ENCODE peak calls at places on chromosomes 4 and X, in four cellular contexts. One of them, this sample, is unnamed. For H3K4me1, the result is how much of the 10 kb centered on the place peaks cover.

GRCh38 chrX:143536176-143536575 is 18.9 kb upstream of the SPANXN3 start:
- DNase-seq in psoas muscle: no peak
- DNase-seq in ascending aorta: no peak
- DNase-seq in GM23248: no peak
- DNase-seq in this sample: no peak

GRCh38 chrX:153473126-153473525 is 2.8 kb upstream of the HAUS7 start:
- DNase-seq in ascending aorta: no peak
- DNase-seq in psoas muscle: no peak
- DNase-seq in GM23248: no peak
- DNase-seq in this sample: no peak

GRCh38 chr4:2248044-2248780 is 6.3 kb upstream of the HAUS3 start:
- DNase-seq in GM23248: no peak
- DNase-seq in ascending aorta: peak
- DNase-seq in psoas muscle: peak
- DNase-seq in this sample: no peak

GRCh38 chrX:37746268-37746931 is 33.5 kb upstream of the CYBB start:
- DNase-seq in psoas muscle: no peak
- DNase-seq in GM23248: no peak
- DNase-seq in ascending aorta: no peak
- DNase-seq in this sample: no peak

GRCh38 chr4:40555176-40555900 is 74.3 kb downstream of the RBM47 start:
- DNase-seq in ascending aorta: no peak
- DNase-seq in psoas muscle: no peak
- DNase-seq in GM23248: no peak
- DNase-seq in this sample: no peak

GRCh38 chr4:185682236-185682635 is 129.8 kb downstream of the SORBS2 start:
- DNase-seq in ascending aorta: no peak
- DNase-seq in GM23248: peak
- DNase-seq in psoas muscle: no peak
- DNase-seq in this sample: no peak

GRCh38 chr4:2936773-2937145 is 26.4 kb downstream of the NOP14 start:
- DNase-seq in ascending aorta: peak
- DNase-seq in GM23248: peak
- DNase-seq in psoas muscle: peak
- DNase-seq in this sample: no peak

GRCh38 chr4:103074598-103075434 is 1.7 kb downstream of the SLC9B2 start:
- DNase-seq in ascending aorta: no peak
- DNase-seq in GM23248: peak
- DNase-seq in psoas muscle: no peak
- DNase-seq in this sample: no peak

GRCh38 chr4:107774681-107775080 is 50.1 kb upstream of the SGMS2 start:
- DNase-seq in psoas muscle: no peak
- DNase-seq in GM23248: no peak
- DNase-seq in ascending aorta: no peak
- DNase-seq in this sample: no peak

GRCh38 chrX:130330706-130331105 is 9.0 kb upstream of the SLC25A14 start:
- DNase-seq in psoas muscle: peak
- DNase-seq in ascending aorta: no peak
- DNase-seq in GM23248: peak
- DNase-seq in this sample: no peak

GRCh38 chr4:68175562-68176155 is 46.0 kb upstream of the TMPRSS11F start:
- DNase-seq in GM23248: peak
- DNase-seq in psoas muscle: no peak
- DNase-seq in ascending aorta: no peak
- DNase-seq in this sample: no peak

GRCh38 chrX:81708506-81708905 is 506.6 kb downstream of the SH3BGRL start:
- DNase-seq in GM23248: no peak
- DNase-seq in psoas muscle: no peak
- DNase-seq in ascending aorta: no peak
- DNase-seq in this sample: no peak

GRCh38 chrX:152901816-152902501 is 4.1 kb downstream of the ZNF185 start:
- DNase-seq in GM23248: no peak
- DNase-seq in psoas muscle: peak
- DNase-seq in ascending aorta: no peak
- DNase-seq in this sample: no peak

GRCh38 chrX:136453771-136454170 is 34.0 kb upstream of the BRS3 start:
- DNase-seq in psoas muscle: no peak
- DNase-seq in GM23248: no peak
- DNase-seq in ascending aorta: no peak
- DNase-seq in this sample: no peak

GRCh38 chr4:139845481-139846093 is 180.0 kb downstream of the MGST2 start:
- DNase-seq in psoas muscle: no peak
- DNase-seq in ascending aorta: no peak
- DNase-seq in GM23248: no peak
- DNase-seq in this sample: no peak

GRCh38 chr4:88008133-88008621 is 742 bp downstream of the PKD2 start:
- DNase-seq in ascending aorta: peak
- DNase-seq in GM23248: peak
- DNase-seq in psoas muscle: peak
- DNase-seq in this sample: no peak

GRCh38 chrX:1108451-1109445 is 103.7 kb downstream of the CRLF2 start:
- DNase-seq in GM23248: no peak
- DNase-seq in ascending aorta: peak
- DNase-seq in psoas muscle: no peak
- DNase-seq in this sample: no peak

GRCh38 chr4:165207016-165207430 is 338 bp upstream of the KLHL2 start:
- DNase-seq in psoas muscle: no peak
- DNase-seq in ascending aorta: peak
- DNase-seq in GM23248: peak
- DNase-seq in this sample: no peak

GRCh38 chr4:13483142-13484044 is 747 bp downstream of the RAB28 start:
- DNase-seq in ascending aorta: peak
- DNase-seq in psoas muscle: peak
- DNase-seq in GM23248: peak
- DNase-seq in this sample: no peak

GRCh38 chrX:64192673-64193072 is 12.8 kb downstream of the AMER1 start:
- DNase-seq in psoas muscle: no peak
- DNase-seq in ascending aorta: peak
- DNase-seq in GM23248: no peak
- DNase-seq in this sample: no peak

GRCh38 chr4:182881928-182882327 is 35.3 kb downstream of the DCTD start:
- DNase-seq in psoas muscle: no peak
- DNase-seq in ascending aorta: peak
- DNase-seq in GM23248: no peak
- DNase-seq in this sample: no peak

GRCh38 chrX:66717926-66718325 is 79.0 kb upstream of the EDA2R start:
- DNase-seq in GM23248: peak
- DNase-seq in psoas muscle: no peak
- DNase-seq in ascending aorta: no peak
- DNase-seq in this sample: no peak

GRCh38 chrX:16042980-16043379 is 80.4 kb upstream of the GRPR start:
- DNase-seq in psoas muscle: no peak
- DNase-seq in ascending aorta: no peak
- DNase-seq in GM23248: no peak
- DNase-seq in this sample: no peak

GRCh38 chr4:94466923-94467322 is 15.2 kb downstream of the PDLIM5 start:
- DNase-seq in GM23248: no peak
- DNase-seq in psoas muscle: no peak
- DNase-seq in ascending aorta: no peak
- DNase-seq in this sample: no peak

GRCh38 chr4:94472056-94472826 is 20.5 kb downstream of the PDLIM5 start:
- DNase-seq in psoas muscle: no peak
- DNase-seq in GM23248: peak
- DNase-seq in ascending aorta: no peak
- DNase-seq in this sample: no peak

GRCh38 chr4:94463771-94464170 is 12.0 kb downstream of the PDLIM5 start:
- DNase-seq in GM23248: peak
- DNase-seq in ascending aorta: no peak
- DNase-seq in psoas muscle: no peak
- DNase-seq in this sample: no peak

GRCh38 chr4:94469221-94469784 is 17.6 kb downstream of the PDLIM5 start:
- DNase-seq in ascending aorta: no peak
- DNase-seq in psoas muscle: no peak
- DNase-seq in GM23248: no peak
- DNase-seq in this sample: no peak

GRCh38 chr4:94468093-94468492 is 16.4 kb downstream of the PDLIM5 start:
- DNase-seq in ascending aorta: no peak
- DNase-seq in GM23248: no peak
- DNase-seq in psoas muscle: no peak
- DNase-seq in this sample: no peak
- H3K4me1 ChIP-seq in ascending aorta: under half
- H3K4me1 ChIP-seq in GM23248: half or more
- H3K4me1 ChIP-seq in psoas muscle: half or more
- H3K4me1 ChIP-seq in this sample: half or more

GRCh38 chr4:56434599-56435000 is 815 bp downstream of the PPAT start:
- DNase-seq in psoas muscle: no peak
- DNase-seq in GM23248: peak
- DNase-seq in ascending aorta: no peak
- DNase-seq in this sample: no peak

GRCh38 chr4:56435001-56435747 is at the start of gene PPAT:
- DNase-seq in ascending aorta: peak
- DNase-seq in psoas muscle: peak
- DNase-seq in GM23248: peak
- DNase-seq in this sample: peak

GRCh38 chr4:56433280-56433679 is 2.1 kb downstream of the PPAT start:
- DNase-seq in ascending aorta: no peak
- DNase-seq in psoas muscle: no peak
- DNase-seq in GM23248: no peak
- DNase-seq in this sample: no peak

GRCh38 chr4:56440983-56441382 is 4.9 kb downstream of the PAICS start:
- DNase-seq in psoas muscle: no peak
- DNase-seq in GM23248: no peak
- DNase-seq in ascending aorta: no peak
- DNase-seq in this sample: no peak

GRCh38 chr4:56435748-56436442 is at the start of gene PAICS:
- DNase-seq in ascending aorta: peak
- DNase-seq in GM23248: peak
- DNase-seq in psoas muscle: peak
- DNase-seq in this sample: peak
- H3K4me1 ChIP-seq in ascending aorta: under half
- H3K4me1 ChIP-seq in GM23248: under half
- H3K4me1 ChIP-seq in psoas muscle: under half
- H3K4me1 ChIP-seq in this sample: under half

DNA sequence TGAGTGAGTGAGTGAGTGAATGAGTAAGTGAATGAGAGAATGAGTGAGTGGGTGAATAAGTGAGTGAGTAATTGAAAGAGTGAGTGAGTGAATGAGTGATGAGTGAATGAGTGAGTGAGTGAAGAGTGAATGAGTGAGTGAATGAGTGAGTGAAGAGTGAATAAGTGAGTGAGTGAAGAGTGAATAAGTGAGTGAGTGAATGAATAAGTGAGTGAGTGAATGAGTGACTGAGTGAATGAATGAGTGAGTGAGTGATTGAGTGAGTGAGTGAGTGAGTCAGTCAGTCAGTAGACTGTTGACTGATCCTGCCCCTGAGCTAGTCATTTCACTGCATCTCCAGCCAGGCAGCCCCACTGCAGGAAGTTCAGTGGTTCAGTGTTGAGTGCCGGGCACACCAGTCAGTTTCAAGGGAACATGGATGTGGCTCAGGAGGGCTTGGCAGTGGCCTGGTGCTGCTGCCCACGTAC is 228.4 kb upstream of the PSAPL1 start:
- DNase-seq in ascending aorta: no peak
- DNase-seq in psoas muscle: no peak
- DNase-seq in GM23248: no peak
- DNase-seq in this sample: no peak
- H3K4me1 ChIP-seq in ascending aorta: under half
- H3K4me1 ChIP-seq in psoas muscle: under half
- H3K4me1 ChIP-seq in GM23248: under half
- H3K4me1 ChIP-seq in this sample: under half

GRCh38 chr4:11912886-11913285 is 484.2 kb upstream of the HS3ST1 start:
- DNase-seq in GM23248: no peak
- DNase-seq in psoas muscle: no peak
- DNase-seq in ascending aorta: no peak
- DNase-seq in this sample: no peak
- H3K4me1 ChIP-seq in GM23248: under half
- H3K4me1 ChIP-seq in psoas muscle: under half
- H3K4me1 ChIP-seq in ascending aorta: under half
- H3K4me1 ChIP-seq in this sample: under half

GRCh38 chr4:110196871-110197420 is 1.5 kb downstream of the ELOVL6 start:
- DNase-seq in GM23248: peak
- DNase-seq in ascending aorta: peak
- DNase-seq in psoas muscle: peak
- DNase-seq in this sample: peak

GRCh38 chr4:110195561-110196205 is 2.7 kb downstream of the ELOVL6 start:
- DNase-seq in GM23248: peak
- DNase-seq in psoas muscle: no peak
- DNase-seq in ascending aorta: no peak
- DNase-seq in this sample: no peak

GRCh38 chr4:110198472-110199419 is at the start of gene ELOVL6:
- DNase-seq in psoas muscle: peak
- DNase-seq in ascending aorta: peak
- DNase-seq in GM23248: peak
- DNase-seq in this sample: no peak

GRCh38 chr4:110196206-110196870 is 2.1 kb downstream of the ELOVL6 start:
- DNase-seq in GM23248: peak
- DNase-seq in psoas muscle: peak
- DNase-seq in ascending aorta: peak
- DNase-seq in this sample: no peak

DNA sequence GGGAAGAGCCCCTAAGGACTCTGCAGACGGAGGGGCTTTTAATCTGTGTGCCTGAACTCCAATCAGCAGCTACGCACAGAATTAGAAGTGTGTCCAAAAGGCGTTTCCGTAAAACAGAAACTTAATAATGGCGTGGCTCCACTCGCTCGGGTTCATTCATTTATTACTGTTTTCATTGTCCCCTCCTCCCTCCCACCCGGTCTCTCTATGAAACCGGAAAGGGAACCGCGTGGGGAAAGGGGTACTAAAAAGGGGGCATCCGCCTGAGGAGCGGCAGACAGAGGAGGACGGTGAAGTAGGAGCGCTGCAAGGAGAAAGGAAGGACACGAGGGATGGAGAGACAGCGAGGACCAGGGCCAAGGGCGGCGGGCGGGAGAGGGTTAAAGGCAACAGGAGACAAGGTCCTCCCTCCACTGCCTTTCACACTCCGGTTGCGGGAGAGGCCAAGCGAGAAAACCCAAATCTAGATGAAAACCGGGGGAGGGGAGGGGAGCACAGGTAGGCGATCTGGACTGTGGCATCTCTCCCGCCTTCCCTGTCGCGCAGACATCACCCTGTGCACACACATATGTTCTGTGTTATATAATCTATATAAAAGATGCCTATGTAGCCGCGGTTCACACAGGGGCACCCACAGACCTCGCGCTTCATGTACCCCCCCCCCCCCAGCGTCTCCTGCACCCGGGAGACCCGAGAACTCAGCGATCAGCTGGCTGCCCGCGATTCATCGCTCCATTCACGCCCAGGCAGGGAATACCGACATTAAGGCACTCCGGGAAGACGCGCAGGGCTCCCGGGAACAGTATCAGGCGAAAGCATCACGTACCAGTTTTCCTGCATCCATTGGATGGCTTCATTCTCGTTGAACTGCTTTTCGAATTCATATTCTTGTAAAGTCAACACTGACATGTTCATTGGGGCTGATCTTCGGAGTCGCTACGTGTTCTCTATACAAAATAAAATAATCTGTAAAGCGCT is 705 bp downstream of the ELOVL6 start:
- DNase-seq in psoas muscle: peak
- DNase-seq in ascending aorta: peak
- DNase-seq in GM23248: peak
- DNase-seq in this sample: no peak
- H3K4me1 ChIP-seq in psoas muscle: under half
- H3K4me1 ChIP-seq in ascending aorta: under half
- H3K4me1 ChIP-seq in GM23248: under half
- H3K4me1 ChIP-seq in this sample: under half

This sample was measured in esophagus squamous epithelium.